ENCODE peak calls at places on chromosomes 6 and 20, in five cellular contexts. S is SK-N-SH, U is GM23338, Y is GM23248, M is PC-9. P is an unnamed sample. For H3F3A, the result is how much of the 10 kb centered on the place peaks cover.

GRCh38 chr6:4441981-4442434 is 306.6 kb upstream of the ECI2 start:
- DNase-seq in S (no peak), U (no peak), Y (peak), M (no peak), P (no peak)

GRCh38 chr20:60115452-60115851 is 157.2 kb downstream of the CDH26 start:
- DNase-seq in S (no peak), U (no peak), Y (no peak), M (no peak), P (no peak)

GRCh38 chr6:16949696-16950095 is 152.2 kb upstream of the STMND1 start:
- DNase-seq in Y (peak), M (no peak), U (no peak), S (no peak), P (no peak)

GRCh38 chr6:169968541-169969270 is 217.3 kb downstream of the ERMARD start:
- DNase-seq in M (no peak), Y (no peak), U (no peak), S (peak), P (no peak)

GRCh38 chr20:23139524-23139923 is 53.4 kb upstream of the CD93 start:
- DNase-seq in U (no peak), M (no peak), S (no peak), Y (no peak), P (no peak)

GRCh38 chr6:156028310-156029131 is 572.9 kb upstream of the NOX3 start:
- DNase-seq in S (peak), U (no peak), M (no peak), Y (no peak), P (no peak)

GRCh38 chr6:131182991-131183425 is 47.7 kb downstream of the AKAP7 start:
- DNase-seq in M (no peak), U (peak), Y (peak), S (no peak), P (peak)

GRCh38 chr20:57806975-57807374 is 97.2 kb upstream of the PMEPA1 start:
- DNase-seq in S (no peak), U (no peak), M (no peak), Y (no peak), P (no peak)

GRCh38 chr6:20746024-20746423 is 211.8 kb downstream of the CDKAL1 start:
- DNase-seq in M (no peak), Y (no peak), U (no peak), S (no peak), P (no peak)

GRCh38 chr20:58192567-58192966 is 35.9 kb downstream of the ANKRD60 start:
- DNase-seq in Y (no peak), M (no peak), S (peak), U (peak), P (no peak)

GRCh38 chr6:1911476-1911875 is 301.8 kb downstream of the FOXC1 start:
- DNase-seq in Y (peak), S (no peak), U (no peak), M (no peak), P (no peak)

GRCh38 chr6:111114484-111114883 is 27.2 kb downstream of the SLC16A10 start:
- DNase-seq in Y (no peak), U (no peak), M (no peak), S (no peak), P (no peak)

GRCh38 chr6:158776737-158777136 is 42.4 kb downstream of the EZR start:
- DNase-seq in U (no peak), Y (no peak), S (no peak), M (no peak), P (no peak)
- H3F3A ChIP-seq in U (under half), Y (under half), S (under half), M (half or more), P (under half)

GRCh38 chr6:119339941-119340456 is 9.6 kb downstream of the MAN1A1 start:
- DNase-seq in S (no peak), M (no peak), Y (no peak), U (no peak), P (no peak)

GRCh38 chr6:119343573-119344146 is 5.9 kb downstream of the MAN1A1 start:
- DNase-seq in U (no peak), M (no peak), S (no peak), Y (no peak), P (no peak)

GRCh38 chr6:119342430-119342829 is 7.1 kb downstream of the MAN1A1 start:
- DNase-seq in Y (no peak), S (no peak), U (no peak), M (no peak), P (no peak)

GRCh38 chr6:119343167-119343566 is 6.4 kb downstream of the MAN1A1 start:
- DNase-seq in U (no peak), M (no peak), S (no peak), Y (no peak), P (no peak)

GRCh38 chr6:119340766-119341487 is 8.6 kb downstream of the MAN1A1 start:
- DNase-seq in S (no peak), Y (no peak), M (no peak), U (peak), P (peak)
- H3F3A ChIP-seq in S (under half), Y (under half), M (under half), U (under half), P (under half)

GRCh38 chr6:154428892-154429291 is 72.3 kb upstream of the IPCEF1 start:
- DNase-seq in U (no peak), Y (peak), M (no peak), S (no peak), P (no peak)
- H3F3A ChIP-seq in U (under half), Y (under half), M (under half), S (under half), P (under half)

DNA sequence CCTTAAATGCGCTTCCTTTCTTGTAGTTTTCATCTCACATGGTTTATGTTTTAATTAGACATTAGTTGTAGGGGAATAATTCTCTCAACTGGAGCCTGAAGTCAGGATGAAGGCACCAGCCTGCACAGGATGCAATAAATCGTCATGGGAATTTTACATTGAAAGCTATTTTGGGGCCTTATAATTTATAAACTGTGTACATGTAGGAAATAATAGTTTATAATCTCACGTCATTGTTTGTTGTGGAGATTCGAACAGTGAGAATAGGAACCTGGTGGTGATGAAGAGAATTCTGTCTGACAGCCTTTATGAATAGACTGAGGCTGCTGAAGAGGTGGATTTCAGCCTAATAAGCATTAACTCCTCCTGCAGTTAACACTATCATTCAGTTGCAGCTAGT is 125.3 kb downstream of the JARID2 start:
- DNase-seq in U (no peak), Y (no peak), M (no peak), S (no peak), P (no peak)
- H3F3A ChIP-seq in U (under half), Y (under half), M (under half), S (under half), P (under half)

GRCh38 chr6:73511796-73512195 is 9.0 kb downstream of the EEF1A1 start:
- DNase-seq in S (no peak), U (peak), Y (peak), M (no peak), P (no peak)

GRCh38 chr6:73513496-73513854 is 7.4 kb downstream of the EEF1A1 start:
- DNase-seq in S (no peak), U (no peak), M (no peak), Y (peak), P (no peak)

GRCh38 chr6:73514746-73515110 is 6.1 kb downstream of the EEF1A1 start:
- DNase-seq in M (no peak), Y (peak), S (no peak), U (peak), P (no peak)

GRCh38 chr6:73516712-73517489 is 3.9 kb downstream of the EEF1A1 start:
- DNase-seq in M (no peak), U (no peak), Y (peak), S (no peak), P (no peak)

GRCh38 chr6:73515204-73516101 is 5.4 kb downstream of the EEF1A1 start:
- DNase-seq in Y (peak), U (peak), M (peak), S (peak), P (peak)
- H3F3A ChIP-seq in Y (half or more), U (half or more), M (half or more), S (half or more), P (half or more)

DNA sequence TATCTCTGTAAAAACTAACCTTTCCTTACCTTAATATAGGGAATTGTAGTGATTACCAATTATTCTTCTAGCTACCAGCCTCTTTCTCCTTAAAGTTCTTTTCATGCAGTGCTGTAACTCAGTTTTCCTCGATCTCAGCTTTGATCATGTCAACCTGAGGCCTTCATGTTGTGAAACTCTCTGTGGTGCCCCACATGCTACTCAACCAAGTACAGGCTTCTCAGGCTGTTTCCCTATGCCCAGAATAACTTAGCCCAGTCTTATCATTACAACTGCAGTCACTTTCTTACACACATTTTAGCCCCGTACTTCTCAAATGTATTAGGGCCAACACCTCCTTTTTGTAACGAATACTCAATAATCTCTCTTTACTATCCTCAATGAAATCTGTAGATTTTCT is 90.1 kb upstream of the SUPT3H start:
- DNase-seq in Y (no peak), S (no peak), U (no peak), M (no peak), P (no peak)
- H3F3A ChIP-seq in Y (under half), S (under half), U (under half), M (under half), P (under half)

DNA sequence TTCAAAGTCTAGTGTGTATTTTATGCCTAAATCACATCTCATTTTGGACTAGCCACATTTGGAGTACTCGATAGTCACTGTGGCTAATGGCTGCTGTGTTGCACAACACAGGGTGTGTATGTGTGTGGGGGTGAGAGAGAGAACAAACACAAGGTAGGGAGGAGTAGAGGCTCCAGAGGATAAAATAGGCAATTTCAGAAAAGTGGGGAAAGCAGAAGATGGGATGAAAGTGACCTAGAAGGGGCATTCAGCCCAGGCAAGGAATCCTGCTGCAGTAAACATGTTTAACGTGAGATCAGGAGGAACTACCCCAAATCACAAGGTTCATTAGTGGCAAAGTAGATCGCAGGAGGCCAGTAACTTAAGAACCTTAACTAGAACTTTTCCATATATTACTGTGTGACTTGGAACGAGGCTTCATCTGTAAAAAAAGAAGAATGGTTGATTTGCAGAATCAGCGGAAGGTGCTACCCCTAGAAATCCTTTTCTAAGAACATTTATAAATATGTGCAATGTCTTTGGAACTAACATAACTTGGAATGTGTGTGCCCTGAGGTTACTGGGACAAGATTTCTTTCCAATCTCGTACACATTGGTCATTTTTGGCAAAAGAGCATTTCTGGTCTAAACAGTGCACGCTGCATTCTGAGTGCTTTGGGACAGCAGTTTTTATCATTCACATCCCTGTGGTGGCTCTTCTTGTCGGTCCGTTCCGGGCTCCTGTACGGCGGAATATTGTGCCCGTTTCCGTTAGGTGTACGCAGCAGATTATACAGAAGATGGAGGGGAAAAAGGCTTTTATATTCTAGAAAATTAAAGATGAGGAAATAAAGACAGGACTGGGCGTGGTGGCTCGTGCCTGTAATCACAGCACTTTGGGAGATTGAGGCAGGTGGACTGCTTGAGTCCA is 2.6 kb downstream of the DUSP22 start:
- DNase-seq in M (no peak), S (no peak), U (no peak), Y (peak), P (no peak)
- H3F3A ChIP-seq in M (under half), S (under half), U (under half), Y (under half), P (under half)

P was measured in neural progenitor cell.